ENCODE peak calls at places on chromosomes 1 and 21, in seven cellular contexts. E, H, Q, F, M, J and U are unnamed samples.

GRCh38 chr1:181396171-181396670 is 87.1 kb upstream of the CACNA1E start:
- DNase-seq in E (no peak), H (no peak), Q (no peak), F (no peak), M (no peak), J (no peak), U (no peak)

GRCh38 chr21:37445228-37445627 is 78.7 kb downstream of the DYRK1A start:
- DNase-seq in E (peak), H (no peak), Q (no peak), F (peak), M (no peak), J (no peak), U (no peak)

GRCh38 chr1:167630568-167631385 is 745 bp downstream of the RCSD1 start:
- DNase-seq in E (no peak), H (no peak), Q (no peak), F (no peak), M (no peak), J (no peak), U (no peak)

GRCh38 chr1:54225986-54226559 is 26.1 kb downstream of the MRPL37 start:
- DNase-seq in E (no peak), H (no peak), Q (no peak), F (no peak), M (no peak), J (no peak), U (no peak)

GRCh38 chr1:235806128-235806527 is 60.6 kb downstream of the LYST start:
- DNase-seq in E (no peak), H (no peak), Q (no peak), F (no peak), M (no peak), J (no peak), U (no peak)

GRCh38 chr1:25879675-25880074 is 4.2 kb upstream of the PAQR7 start:
- DNase-seq in E (no peak), H (peak), Q (no peak), F (no peak), M (no peak), J (no peak), U (no peak)

GRCh38 chr1:232416026-232416568 is 213.8 kb downstream of the SIPA1L2 start:
- DNase-seq in E (no peak), H (no peak), Q (no peak), F (no peak), M (no peak), J (no peak), U (no peak)

GRCh38 chr1:92804721-92805169 is 19.8 kb upstream of the EVI5 start:
- DNase-seq in E (peak), H (peak), Q (no peak), F (peak), M (no peak), J (no peak), U (no peak)

GRCh38 chr1:2204384-2205190 is 10.0 kb upstream of the FAAP20 start:
- DNase-seq in E (no peak), H (peak), Q (peak), F (no peak), M (peak), J (peak), U (no peak)

GRCh38 chr1:54016343-54017282 is 1.4 kb downstream of the LDLRAD1 start:
- DNase-seq in E (no peak), H (no peak), Q (peak), F (peak), M (peak), J (no peak), U (peak)

GRCh38 chr1:171913385-171913784 is 72.1 kb downstream of the DNM3 start:
- DNase-seq in E (no peak), H (peak), Q (no peak), F (no peak), M (no peak), J (no peak), U (no peak)

GRCh38 chr21:42509239-42509638 is 4.4 kb upstream of the SLC37A1 start:
- DNase-seq in E (no peak), H (no peak), Q (no peak), F (no peak), M (no peak), J (no peak), U (no peak)

GRCh38 chr1:54581621-54582035 is 33.6 kb downstream of the ACOT11 start:
- DNase-seq in E (peak), H (peak), Q (peak), F (peak), M (no peak), J (no peak), U (no peak)

GRCh38 chr1:57796609-57797008 is 372.7 kb upstream of the DAB1 start:
- DNase-seq in E (no peak), H (no peak), Q (no peak), F (no peak), M (no peak), J (no peak), U (no peak)

GRCh38 chr1:111603979-111604378 is 15.6 kb upstream of the RAP1A start:
- DNase-seq in E (no peak), H (no peak), Q (peak), F (no peak), M (no peak), J (no peak), U (no peak)

GRCh38 chr1:22128392-22128791 is 14.5 kb downstream of the WNT4 start:
- DNase-seq in E (no peak), H (no peak), Q (no peak), F (no peak), M (no peak), J (no peak), U (no peak)

GRCh38 chr1:93653656-93654055 is 28.0 kb downstream of the BCAR3 start:
- DNase-seq in E (no peak), H (no peak), Q (no peak), F (no peak), M (no peak), J (no peak), U (no peak)

GRCh38 chr1:119132179-119132578 is 8.3 kb downstream of the WARS2 start:
- DNase-seq in E (no peak), H (no peak), Q (no peak), F (no peak), M (no peak), J (no peak), U (no peak)

GRCh38 chr21:16007933-16008332 is 278.2 kb downstream of the USP25 start:
- DNase-seq in E (no peak), H (no peak), Q (no peak), F (no peak), M (no peak), J (no peak), U (no peak)

GRCh38 chr1:41864471-41865040 is 54.2 kb downstream of the HIVEP3 start:
- DNase-seq in E (no peak), H (no peak), Q (no peak), F (no peak), M (no peak), J (no peak), U (no peak)

DNA sequence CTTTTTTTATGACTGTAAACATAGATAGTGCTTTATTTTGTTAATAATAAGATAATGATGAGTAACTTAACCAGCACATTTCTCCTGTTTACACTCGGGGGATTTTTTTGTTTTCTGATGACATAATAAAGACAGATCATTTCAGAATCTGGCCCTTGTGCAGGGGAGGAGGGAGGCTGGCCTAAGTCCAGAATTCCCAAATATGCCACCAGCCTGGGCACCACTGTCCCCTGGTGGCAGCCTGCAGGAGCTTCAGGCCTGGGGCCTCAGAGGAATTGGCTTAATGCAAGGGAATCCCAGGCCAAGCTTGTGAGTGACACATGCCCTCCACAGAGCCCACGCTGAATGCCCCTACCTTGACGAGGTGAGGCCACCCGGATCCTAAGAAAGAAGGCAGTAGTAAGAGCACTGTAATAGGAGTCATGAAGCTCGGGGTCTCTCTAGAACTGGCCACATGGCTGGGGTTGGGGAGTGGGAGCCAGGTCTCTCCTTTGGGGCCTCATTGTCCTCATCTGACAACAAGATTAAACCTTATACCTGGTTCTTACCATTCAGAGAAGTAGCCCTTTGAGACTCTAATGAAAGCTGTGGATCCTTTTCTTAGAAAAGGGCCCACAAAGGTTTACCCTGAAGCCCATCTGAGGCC is 24.1 kb downstream of the ETNK2 start:
- DNase-seq in E (peak), H (peak), Q (no peak), F (peak), M (peak), J (no peak), U (peak)
- TF ChIP-seq CTCF in E (peak), H (peak), Q (peak), F (peak), M (peak), J (peak), U (peak)

GRCh38 chr1:23370744-23371710 is 1.4 kb upstream of the ZNF436 start:
- DNase-seq in E (no peak), H (no peak), Q (no peak), F (no peak), M (peak), J (no peak), U (no peak)
- TF ChIP-seq CTCF in E (peak), H (no peak), Q (no peak), F (no peak), M (peak), J (peak), U (no peak)

GRCh38 chr21:21003701-21004100 is 5.5 kb downstream of the NCAM2 start:
- DNase-seq in E (no peak), H (no peak), Q (no peak), F (no peak), M (no peak), J (no peak), U (no peak)
- TF ChIP-seq CTCF in E (peak), H (peak), Q (peak), F (peak), M (peak), J (peak), U (peak)

GRCh38 chr1:242129103-242129502 is 130.2 kb upstream of the MAP1LC3C start:
- DNase-seq in E (no peak), H (no peak), Q (no peak), F (no peak), M (no peak), J (no peak), U (no peak)
- TF ChIP-seq CTCF in E (no peak), H (no peak), Q (no peak), F (no peak), M (peak), J (peak), U (peak)

GRCh38 chr1:231338270-231339128 is at the start of gene SPRTN:
- DNase-seq in E (no peak), H (no peak), Q (no peak), F (no peak), M (no peak), J (no peak), U (no peak)

GRCh38 chr1:231337043-231337471 is 595 bp downstream of the EXOC8 start:
- DNase-seq in E (no peak), H (no peak), Q (no peak), F (peak), M (no peak), J (peak), U (no peak)

GRCh38 chr1:231335663-231336602 is 1.7 kb downstream of the EXOC8 start:
- DNase-seq in E (no peak), H (no peak), Q (no peak), F (no peak), M (no peak), J (no peak), U (no peak)

GRCh38 chr1:231334952-231335351 is 2.7 kb downstream of the EXOC8 start:
- DNase-seq in E (no peak), H (no peak), Q (no peak), F (no peak), M (no peak), J (no peak), U (no peak)

DNA sequence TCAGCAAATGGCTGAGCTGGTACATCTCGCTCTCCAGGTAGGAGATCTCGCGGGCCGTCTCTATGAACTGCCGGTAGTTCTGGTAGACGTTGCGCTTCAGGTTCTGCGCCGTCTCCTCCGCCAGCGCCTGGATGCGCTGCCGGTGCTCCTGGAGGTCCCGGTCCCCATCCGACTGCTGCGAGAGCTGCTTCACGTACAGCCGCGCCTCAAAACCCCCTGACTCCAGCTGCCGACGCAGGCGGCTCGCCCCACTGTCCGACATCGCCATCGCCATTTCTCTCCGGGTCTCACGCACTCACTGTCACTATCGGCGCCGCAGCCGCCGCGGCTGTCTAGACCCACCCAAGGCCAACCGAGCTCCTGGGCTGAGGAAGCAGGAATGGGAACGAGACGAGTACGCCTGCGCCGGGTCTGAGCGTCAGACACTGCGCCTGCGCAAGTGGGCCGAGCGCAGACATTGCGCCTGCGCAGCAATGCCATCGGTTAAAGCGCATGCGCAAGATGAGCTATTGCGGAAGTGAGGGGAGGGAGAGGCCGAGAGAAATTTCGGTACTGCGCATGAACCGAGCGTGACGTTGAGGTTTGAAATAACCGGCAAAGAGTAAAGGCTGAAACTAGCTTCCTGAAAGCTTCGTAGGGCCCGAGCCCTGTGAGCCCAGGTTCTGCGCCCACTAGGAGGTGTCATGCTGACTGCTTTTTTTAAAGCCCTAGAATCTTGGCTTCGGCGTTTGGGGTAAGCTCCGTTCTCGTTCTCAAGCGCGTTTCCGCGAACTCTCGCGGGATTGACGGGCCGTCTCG is at the start of gene EXOC8:
- DNase-seq in E (peak), H (peak), Q (peak), F (peak), M (peak), J (peak), U (peak)
- TF ChIP-seq CTCF in E (no peak), H (no peak), Q (no peak), F (no peak), M (no peak), J (no peak), U (no peak)

GRCh38 chr1:225979421-225979820 is 19.7 kb downstream of the SDE2 start:
- DNase-seq in E (no peak), H (no peak), Q (no peak), F (no peak), M (no peak), J (no peak), U (no peak)

GRCh38 chr1:225980005-225980404 is 19.1 kb downstream of the SDE2 start:
- DNase-seq in E (no peak), H (no peak), Q (no peak), F (no peak), M (no peak), J (no peak), U (no peak)

GRCh38 chr1:225981714-225982113 is 17.4 kb downstream of the SDE2 start:
- DNase-seq in E (no peak), H (no peak), Q (no peak), F (no peak), M (no peak), J (no peak), U (no peak)

GRCh38 chr1:225974454-225974853 is 24.7 kb downstream of the SDE2 start:
- DNase-seq in E (no peak), H (no peak), Q (no peak), F (no peak), M (no peak), J (no peak), U (peak)

DNA sequence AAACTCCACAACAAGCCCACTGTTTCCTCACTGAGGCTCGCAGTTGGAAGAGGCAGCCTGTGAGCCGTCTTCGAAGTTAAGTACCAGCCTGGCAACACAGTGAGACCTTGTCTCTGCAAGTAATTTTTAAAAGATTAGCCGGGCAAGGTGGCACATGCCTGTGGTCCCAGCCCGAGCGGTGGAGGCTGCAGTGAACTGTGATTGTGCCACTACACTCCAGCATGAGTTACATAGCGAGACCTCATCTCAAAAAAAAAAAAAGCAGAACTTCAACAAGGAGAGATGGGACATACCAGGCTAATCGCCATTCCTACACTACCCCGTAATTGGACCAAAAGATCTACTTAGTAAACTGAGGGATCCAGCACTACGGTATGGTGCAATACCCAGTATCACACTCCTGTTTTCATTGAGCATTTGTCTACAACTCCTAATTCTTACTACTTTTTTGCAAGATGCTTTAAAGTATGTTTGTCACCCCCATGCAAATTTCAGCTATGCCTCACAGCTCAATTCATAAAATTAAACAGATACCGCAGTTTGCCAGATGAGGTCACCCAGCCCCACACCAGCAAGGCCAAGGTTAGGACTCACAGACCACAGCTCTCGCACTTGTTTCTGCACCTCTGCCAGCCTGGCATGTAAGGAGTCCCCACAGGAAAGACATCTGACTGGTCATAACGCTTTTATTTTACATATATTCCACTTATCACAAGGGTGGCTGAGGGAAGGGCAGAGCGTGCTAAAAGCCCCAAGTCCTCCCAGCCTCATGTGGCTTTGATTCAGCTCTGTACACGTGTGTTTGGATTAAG is 21.0 kb downstream of the SDE2 start:
- DNase-seq in E (no peak), H (no peak), Q (no peak), F (no peak), M (no peak), J (no peak), U (peak)
- TF ChIP-seq CTCF in E (no peak), H (no peak), Q (no peak), F (no peak), M (no peak), J (no peak), U (no peak)

GRCh38 chr1:64251971-64252370 is 48.5 kb downstream of the UBE2U start:
- DNase-seq in E (no peak), H (no peak), Q (no peak), F (no peak), M (no peak), J (no peak), U (no peak)
- TF ChIP-seq CTCF in E (peak), H (no peak), Q (no peak), F (no peak), M (peak), J (no peak), U (no peak)

DNA sequence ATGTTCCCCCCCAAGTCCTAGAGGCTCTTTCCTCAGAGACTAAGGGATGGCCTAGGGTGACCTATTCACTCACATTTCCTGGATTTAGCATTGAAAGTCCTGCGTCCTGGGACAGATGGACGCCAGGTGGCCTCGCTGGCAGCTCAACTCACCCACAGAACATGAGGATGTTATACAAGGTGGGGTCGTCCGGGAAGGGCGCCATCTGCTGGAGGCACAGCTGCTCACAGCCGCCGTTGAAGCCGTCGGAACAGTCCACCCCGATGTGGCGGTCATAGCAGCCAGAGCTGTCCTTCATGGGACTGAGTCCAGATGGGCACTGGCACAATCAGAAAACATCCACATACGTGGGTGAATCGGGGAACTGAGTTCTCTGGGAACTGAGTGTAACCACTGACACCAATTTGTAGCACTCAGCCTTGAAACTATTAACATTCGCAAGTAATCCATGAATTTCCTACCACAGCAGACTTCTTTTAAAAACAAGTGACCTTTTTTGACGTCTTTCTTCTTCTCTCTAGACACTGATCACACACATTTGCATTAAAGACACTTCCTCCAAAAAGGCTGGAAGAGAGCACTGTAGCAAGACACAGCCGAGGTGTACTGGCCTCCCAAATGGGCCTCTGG is 215.4 kb downstream of the ASTN1 start:
- DNase-seq in E (no peak), H (peak), Q (no peak), F (no peak), M (peak), J (peak), U (no peak)
- TF ChIP-seq CTCF in E (peak), H (peak), Q (peak), F (peak), M (peak), J (peak), U (peak)

GRCh38 chr1:106047210-106047609 is 1009.3 kb upstream of the PRMT6 start:
- DNase-seq in E (no peak), H (no peak), Q (no peak), F (no peak), M (no peak), J (no peak), U (no peak)

DNA sequence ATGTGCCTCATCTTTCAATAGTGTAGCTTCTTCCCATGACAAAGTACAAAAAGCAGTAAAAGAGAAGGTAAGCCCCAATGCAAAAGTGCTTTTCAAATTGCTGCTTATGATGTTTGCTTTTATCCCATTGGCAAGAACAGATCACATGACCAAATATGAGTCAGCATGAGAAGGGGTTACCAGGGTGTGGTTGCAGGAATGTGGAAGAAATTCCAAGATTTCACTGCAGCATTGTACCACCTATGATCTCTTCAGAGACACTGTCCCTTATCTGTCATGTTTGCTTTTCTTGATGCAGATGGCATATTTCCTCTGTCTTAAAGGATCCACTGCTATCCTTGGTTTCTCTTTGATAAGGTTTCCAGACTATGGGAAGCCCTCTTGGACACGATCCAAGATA is 1006.9 kb upstream of the PRMT6 start:
- DNase-seq in E (no peak), H (no peak), Q (no peak), F (no peak), M (no peak), J (no peak), U (no peak)
- TF ChIP-seq CTCF in E (no peak), H (no peak), Q (no peak), F (no peak), M (no peak), J (no peak), U (no peak)

GRCh38 chr1:99306644-99307043 is 42.4 kb downstream of the PLPPR4 start:
- DNase-seq in E (no peak), H (no peak), Q (no peak), F (no peak), M (no peak), J (no peak), U (no peak)
- TF ChIP-seq CTCF in E (no peak), H (no peak), Q (no peak), F (no peak), M (peak), J (no peak), U (no peak)